ENCODE peak calls at places on chromosomes 6 and 20, in five cellular contexts. H is CD8-positive, alpha-beta memory T cell; P is lower leg skin; Z is globus pallidus; C is naive thymus-derived CD8-positive, alpha-beta T cell. W is an unnamed sample.

GRCh38 chr6:158517581-158517980 is 42.3 kb upstream of the TMEM181 start:
- DNase-seq in Z (no peak), C (no peak), H (no peak), P (no peak), W (no peak)

GRCh38 chr20:3652646-3653596 is 10.3 kb downstream of the GFRA4 start:
- DNase-seq in P (peak; percentile 60), Z (no peak), C (no peak), H (no peak), W (no peak)

GRCh38 chr6:72649032-72649984 is 27.4 kb downstream of the KCNQ5 start:
- DNase-seq in H (no peak), Z (no peak), P (no peak), C (no peak), W (no peak)

GRCh38 chr6:129663531-129663930 is 46.4 kb downstream of the ARHGAP18 start:
- DNase-seq in H (no peak), C (no peak), Z (no peak), P (no peak), W (no peak)

GRCh38 chr6:34549804-34550202 is 6.3 kb downstream of the SPDEF start:
- DNase-seq in P (no peak), C (no peak), Z (no peak), H (no peak), W (no peak)

GRCh38 chr6:138240476-138241245 is 22.4 kb upstream of the PBOV1 start:
- DNase-seq in Z (no peak), C (no peak), H (no peak), P (no peak), W (no peak)

GRCh38 chr20:19291024-19291817 is 78.8 kb downstream of the SLC24A3 start:
- DNase-seq in C (no peak), Z (no peak), H (no peak), P (no peak), W (no peak)

GRCh38 chr6:77094821-77095220 is 368.5 kb downstream of the HTR1B start:
- DNase-seq in P (no peak), Z (no peak), C (no peak), H (no peak), W (no peak)

GRCh38 chr6:110198561-110198960 is 18.3 kb downstream of the CDC40 start:
- DNase-seq in Z (no peak), H (no peak), C (no peak), P (no peak), W (no peak)

GRCh38 chr6:9581155-9581554 is 833.7 kb downstream of the TFAP2A start:
- DNase-seq in C (no peak), Z (no peak), P (no peak), H (no peak), W (no peak)

GRCh38 chr6:100103936-100104335 is 109.9 kb upstream of the MCHR2 start:
- DNase-seq in Z (no peak), P (no peak), H (no peak), C (no peak), W (no peak)

GRCh38 chr6:83292900-83293843 is 100.0 kb downstream of the RWDD2A start:
- DNase-seq in Z (no peak), C (no peak), P (no peak), H (no peak), W (no peak)

GRCh38 chr6:105786449-105786848 is 299.7 kb upstream of the PRDM1 start:
- DNase-seq in C (no peak), H (no peak), P (no peak), Z (no peak), W (no peak)

GRCh38 chr6:27582928-27583725 is 110.2 kb upstream of the ZNF184 start:
- DNase-seq in C (no peak), H (no peak), Z (no peak), P (no peak), W (no peak)

GRCh38 chr6:1726341-1726763 is 116.6 kb downstream of the FOXC1 start:
- DNase-seq in C (no peak), P (no peak), Z (no peak), H (no peak), W (no peak)

GRCh38 chr20:3068986-3069900 is 2.2 kb upstream of the OXT start:
- DNase-seq in C (peak; percentile 41), Z (no peak), P (no peak), H (peak; percentile 59), W (no peak)

GRCh38 chr6:101613556-101613955 is 220.0 kb downstream of the GRIK2 start:
- DNase-seq in P (no peak), H (no peak), C (no peak), Z (no peak), W (no peak)

GRCh38 chr6:23533311-23533710 is 592.7 kb upstream of the NRSN1 start:
- DNase-seq in Z (no peak), P (no peak), H (no peak), C (no peak), W (no peak)

GRCh38 chr20:1874534-1875168 is 20.6 kb upstream of the SIRPA start:
- DNase-seq in Z (no peak), C (no peak), H (no peak), P (no peak), W (no peak)

GRCh38 chr6:11754625-11755289 is 23.8 kb downstream of the ADTRP start:
- DNase-seq in H (no peak), P (no peak), C (no peak), Z (no peak), W (no peak)

W was measured in esophagus muscularis mucosa.